ENCODE peak calls at places on chromosome 17, in nine cellular contexts. Y is activated T-helper 1 cell treated with Interleukin-2 at 50 U/mL for 16 hours; R is activated naive CD4-positive, alpha-beta T cell treated with Interleukin-2 at 50 U/mL for 16 hours; Z is hippocampal formation; W is NCI-H1105 treated with DMSO at 0.1 percent for 48 hours; F is posterior vena cava; S is NCI-H774; P is iris pigment epithelial cell; I is left ventricle myocardium inferior. A is an unnamed sample.
A peak's percentile ranks its signal among the peaks of the same experiment; 100 is the strongest.

GRCh38 chr17:68457168-68457538 is at the start of gene WIPI1:
- DNase-seq in Y (no peak), R (no peak), Z (no peak), W (peak; percentile 49), F (peak; percentile 90), S (no peak), P (no peak), I (no peak), A (no peak)

GRCh38 chr17:5587431-5588032 is 3.2 kb upstream of the NLRP1 start:
- DNase-seq in Y (peak; percentile 22), R (peak; percentile 30), Z (peak; percentile 47), W (peak; percentile 84), F (no peak), S (peak; percentile 60), P (peak; percentile 65), I (no peak), A (peak; percentile 69)

GRCh38 chr17:76869209-76869877 is 1.1 kb downstream of the MGAT5B start:
- DNase-seq in Y (no peak), R (no peak), Z (no peak), W (peak; percentile 10), F (no peak), S (no peak), P (no peak), I (no peak), A (no peak)

GRCh38 chr17:42227849-42228696 is 33.8 kb upstream of the GHDC start:
- DNase-seq in Y (no peak), R (no peak), Z (no peak), W (no peak), F (no peak), S (no peak), P (peak; percentile 56), I (no peak), A (no peak)

GRCh38 chr17:81566461-81567126 is 14.4 kb upstream of the FAAP100 start:
- DNase-seq in Y (no peak), R (no peak), Z (peak; percentile 48), W (peak; percentile 88), F (peak; percentile 90), S (peak; percentile 85), P (peak; percentile 96), I (peak; percentile 61), A (peak; percentile 100)

GRCh38 chr17:65807361-65807760 is 245.9 kb upstream of the AXIN2 start:
- DNase-seq in Y (no peak), R (no peak), Z (no peak), W (no peak), F (no peak), S (no peak), P (no peak), I (no peak), A (no peak)

GRCh38 chr17:80942360-80943345 is 49.0 kb upstream of the CHMP6 start:
- DNase-seq in Y (no peak), R (no peak), Z (peak; percentile 45), W (peak; percentile 20), F (peak; percentile 98), S (no peak), P (peak; percentile 74), I (peak; percentile 95), A (no peak)

GRCh38 chr17:44828919-44829557 is 1.0 kb downstream of the GJC1 start:
- DNase-seq in Y (no peak), R (no peak), Z (no peak), W (no peak), F (no peak), S (no peak), P (peak; percentile 46), I (no peak), A (peak; percentile 30)

GRCh38 chr17:38403491-38403890 is 24.8 kb upstream of the ARHGAP23 start:
- DNase-seq in Y (no peak), R (no peak), Z (no peak), W (no peak), F (no peak), S (no peak), P (peak; percentile 20), I (no peak), A (no peak)

GRCh38 chr17:44200478-44201155 is 933 bp upstream of the ATXN7L3 start:
- DNase-seq in Y (no peak), R (no peak), Z (no peak), W (peak; percentile 28), F (peak; percentile 81), S (no peak), P (no peak), I (no peak), A (no peak)

GRCh38 chr17:57744195-57745170 is 616 bp downstream of the CCDC182 start:
- DNase-seq in Y (no peak), R (no peak), Z (no peak), W (no peak), F (no peak), S (no peak), P (no peak), I (no peak), A (no peak)

GRCh38 chr17:78900816-78901215 is 2.2 kb downstream of the CEP295NL start:
- DNase-seq in Y (no peak), R (no peak), Z (no peak), W (no peak), F (no peak), S (no peak), P (no peak), I (no peak), A (no peak)

GRCh38 chr17:78529871-78530670 is 47.1 kb downstream of the DNAH17 start:
- DNase-seq in Y (no peak), R (no peak), Z (peak; percentile 42), W (peak; percentile 95), F (peak; percentile 74), S (peak; percentile 98), P (no peak), I (no peak), A (no peak)

GRCh38 chr17:80291260-80291659 is 30.6 kb downstream of the RNF213 start:
- DNase-seq in Y (no peak), R (no peak), Z (no peak), W (no peak), F (peak; percentile 10), S (no peak), P (no peak), I (peak; percentile 3), A (no peak)

GRCh38 chr17:77508047-77508715 is 367.4 kb downstream of the SEC14L1 start:
- DNase-seq in Y (no peak), R (no peak), Z (no peak), W (no peak), F (peak; percentile 67), S (no peak), P (peak; percentile 17), I (no peak), A (no peak)

GRCh38 chr17:61784510-61784909 is 78.8 kb downstream of the BRIP1 start:
- DNase-seq in Y (no peak), R (no peak), Z (no peak), W (no peak), F (no peak), S (no peak), P (no peak), I (no peak), A (no peak)

GRCh38 chr17:82062076-82062983 is 3.3 kb downstream of the DUS1L start:
- DNase-seq in Y (no peak), R (no peak), Z (no peak), W (no peak), F (no peak), S (no peak), P (no peak), I (no peak), A (no peak)

GRCh38 chr17:13410874-13411273 is 190.9 kb downstream of the HS3ST3A1 start:
- DNase-seq in Y (no peak), R (no peak), Z (no peak), W (no peak), F (no peak), S (no peak), P (peak; percentile 65), I (no peak), A (no peak)

GRCh38 chr17:44209786-44210341 is 9.6 kb downstream of the UBTF start:
- DNase-seq in Y (no peak), R (peak; percentile 46), Z (no peak), W (no peak), F (no peak), S (no peak), P (no peak), I (no peak), A (no peak)

GRCh38 chr17:65530158-65530984 is 31.1 kb downstream of the AXIN2 start:
- DNase-seq in Y (no peak), R (no peak), Z (no peak), W (no peak), F (peak; percentile 43), S (no peak), P (no peak), I (no peak), A (no peak)

GRCh38 chr17:75065562-75066151 is 18.6 kb downstream of the KCTD2 start:
- DNase-seq in Y (no peak), R (peak; percentile 16), Z (no peak), W (no peak), F (no peak), S (no peak), P (peak; percentile 57), I (no peak), A (peak; percentile 12)

GRCh38 chr17:21017256-21017655 is 25.6 kb downstream of the USP22 start:
- DNase-seq in Y (no peak), R (no peak), Z (no peak), W (no peak), F (no peak), S (no peak), P (no peak), I (no peak), A (no peak)

GRCh38 chr17:7340179-7340578 is 3.9 kb downstream of the ACAP1 start:
- DNase-seq in Y (no peak), R (no peak), Z (no peak), W (no peak), F (no peak), S (no peak), P (no peak), I (no peak), A (no peak)

GRCh38 chr17:44389281-44389680 is at the start of gene ITGA2B:
- DNase-seq in Y (no peak), R (no peak), Z (no peak), W (no peak), F (peak; percentile 38), S (no peak), P (no peak), I (no peak), A (no peak)

A was measured in kidney glomerular epithelial cell.